ENCODE peak calls at places on chromosomes 6 and 20, in four cellular contexts. P is neural crest cell, Q is osteocyte, A is LHCN-M2. O is an unnamed sample.

GRCh38 chr20:4041748-4042411 is 26.5 kb upstream of the RNF24 start:
- DNase-seq in P (no peak), Q (no peak), A (peak), O (no peak)

GRCh38 chr6:148513145-148514071 is 170.8 kb downstream of the SASH1 start:
- DNase-seq in P (no peak), Q (no peak), A (peak), O (no peak)

GRCh38 chr20:23092409-23092756 is 6.3 kb upstream of the CD93 start:
- DNase-seq in P (no peak), Q (no peak), A (peak), O (peak)

GRCh38 chr6:16352258-16352635 is 113.9 kb downstream of the GMPR start:
- DNase-seq in P (no peak), Q (no peak), A (no peak), O (no peak)

GRCh38 chr6:4872841-4873240 is 96.6 kb downstream of the CDYL start:
- DNase-seq in P (no peak), Q (no peak), A (peak), O (no peak)

GRCh38 chr6:1497593-1498105 is 108.3 kb downstream of the FOXF2 start:
- DNase-seq in P (no peak), Q (no peak), A (no peak), O (no peak)

GRCh38 chr20:8073024-8073832 is 53.7 kb upstream of the TMX4 start:
- DNase-seq in P (no peak), Q (no peak), A (peak), O (no peak)

GRCh38 chr6:33578588-33579011 is 1.5 kb downstream of the BAK1 start:
- DNase-seq in P (no peak), Q (no peak), A (no peak), O (no peak)

GRCh38 chr6:132298344-132298949 is 102.8 kb downstream of the MOXD1 start:
- DNase-seq in P (peak), Q (no peak), A (peak), O (peak)

GRCh38 chr6:120857422-120857821 is 476.9 kb downstream of the TBC1D32 start:
- DNase-seq in P (no peak), Q (no peak), A (no peak), O (no peak)

GRCh38 chr6:74075323-74075722 is 379.3 kb downstream of the CD109 start:
- DNase-seq in P (no peak), Q (no peak), A (peak), O (no peak)

GRCh38 chr20:49291200-49291599 is 13.3 kb upstream of the ZNFX1 start:
- DNase-seq in P (no peak), Q (no peak), A (no peak), O (no peak)

GRCh38 chr6:155125916-155126315 is 130.8 kb downstream of the TIAM2 start:
- DNase-seq in P (no peak), Q (no peak), A (peak), O (no peak)

O was measured in NCI-H774.